ENCODE peak calls at places on chromosome 10, in nine cellular contexts. Y is non-pigmented ciliary epithelial cell; M is brain microvascular endothelial cell; F is neural progenitor cell; H is HTR-8/SVneo; N is kidney epithelial cell; X is substantia nigra; K is activated CD8-positive, alpha-beta memory T cell treated with anti-CD3 and anti-CD28 coated beads for 48 hours; D is left ventricle myocardium inferior. J is an unnamed sample.

GRCh38 chr10:125146791-125147604 is 13.4 kb downstream of the CTBP2 start:
- DNase-seq in Y (peak), M (peak), F (no peak), H (no peak), N (peak), X (no peak), K (no peak), D (no peak), J (no peak)

GRCh38 chr10:114308470-114309110 is 69.5 kb downstream of the VWA2 start:
- DNase-seq in Y (no peak), M (no peak), F (no peak), H (no peak), N (no peak), X (peak), K (no peak), D (no peak), J (no peak)

GRCh38 chr10:5629789-5630436 is 36.5 kb downstream of the ASB13 start:
- DNase-seq in Y (peak), M (peak), F (peak), H (peak), N (no peak), X (peak), K (peak), D (peak), J (peak)

GRCh38 chr10:77960829-77961329 is 34.3 kb upstream of the DLG5 start:
- DNase-seq in Y (no peak), M (no peak), F (no peak), H (no peak), N (no peak), X (no peak), K (no peak), D (no peak), J (no peak)

GRCh38 chr10:124359336-124359832 is 59.3 kb downstream of the OAT start:
- DNase-seq in Y (no peak), M (peak), F (no peak), H (no peak), N (no peak), X (no peak), K (no peak), D (no peak), J (no peak)

GRCh38 chr10:43816351-43817321 is 168.0 kb upstream of the ZNF32 start:
- DNase-seq in Y (peak), M (peak), F (no peak), H (no peak), N (no peak), X (no peak), K (peak), D (no peak), J (no peak)

GRCh38 chr10:32084484-32084883 is 28.3 kb upstream of the KIF5B start:
- DNase-seq in Y (no peak), M (no peak), F (no peak), H (no peak), N (no peak), X (no peak), K (no peak), D (no peak), J (no peak)

GRCh38 chr10:7696545-7696944 is 6.6 kb upstream of the ITIH2 start:
- DNase-seq in Y (no peak), M (no peak), F (no peak), H (no peak), N (peak), X (peak), K (no peak), D (peak), J (no peak)

GRCh38 chr10:117534321-117535044 is 8.1 kb upstream of the EMX2 start:
- DNase-seq in Y (no peak), M (no peak), F (peak), H (no peak), N (no peak), X (no peak), K (no peak), D (no peak), J (no peak)

GRCh38 chr10:94251568-94251967 is 111.2 kb downstream of the NOC3L start:
- DNase-seq in Y (no peak), M (no peak), F (no peak), H (no peak), N (no peak), X (no peak), K (no peak), D (no peak), J (no peak)

GRCh38 chr10:71985542-71986250 is 21.5 kb downstream of the CHST3 start:
- DNase-seq in Y (no peak), M (peak), F (no peak), H (no peak), N (no peak), X (no peak), K (no peak), D (no peak), J (no peak)

GRCh38 chr10:129896231-129897150 is 67.6 kb downstream of the EBF3 start:
- DNase-seq in Y (no peak), M (no peak), F (peak), H (no peak), N (no peak), X (peak), K (no peak), D (no peak), J (no peak)

GRCh38 chr10:133565441-133566294 is at the start of gene SYCE1:
- DNase-seq in Y (no peak), M (no peak), F (no peak), H (no peak), N (no peak), X (no peak), K (no peak), D (peak), J (no peak)

GRCh38 chr10:73910764-73911552 is at the start of gene PLAU:
- DNase-seq in Y (no peak), M (no peak), F (peak), H (no peak), N (no peak), X (peak), K (no peak), D (peak), J (no peak)

GRCh38 chr10:14016942-14017341 is 313.8 kb downstream of the FRMD4A start:
- DNase-seq in Y (no peak), M (no peak), F (no peak), H (no peak), N (no peak), X (no peak), K (no peak), D (no peak), J (no peak)

GRCh38 chr10:655184-655583 is 34.3 kb downstream of the DIP2C start:
- DNase-seq in Y (no peak), M (no peak), F (no peak), H (no peak), N (no peak), X (no peak), K (no peak), D (no peak), J (no peak)

GRCh38 chr10:33484787-33485186 is 150.3 kb upstream of the NRP1 start:
- DNase-seq in Y (no peak), M (no peak), F (peak), H (no peak), N (no peak), X (no peak), K (no peak), D (no peak), J (no peak)

GRCh38 chr10:11539191-11539868 is 72.1 kb downstream of the USP6NL start:
- DNase-seq in Y (no peak), M (no peak), F (no peak), H (no peak), N (no peak), X (no peak), K (no peak), D (no peak), J (no peak)

GRCh38 chr10:7218974-7219373 is 191.9 kb downstream of the SFMBT2 start:
- DNase-seq in Y (no peak), M (no peak), F (no peak), H (peak), N (no peak), X (no peak), K (no peak), D (no peak), J (no peak)

GRCh38 chr10:114703377-114704125 is 45.5 kb upstream of the ABLIM1 start:
- DNase-seq in Y (no peak), M (no peak), F (peak), H (no peak), N (no peak), X (no peak), K (no peak), D (no peak), J (no peak)

GRCh38 chr10:76023007-76023406 is 591.6 kb downstream of the LRMDA start:
- DNase-seq in Y (no peak), M (no peak), F (no peak), H (no peak), N (no peak), X (no peak), K (no peak), D (no peak), J (no peak)

GRCh38 chr10:8033812-8034665 is 20.4 kb upstream of the GATA3 start:
- DNase-seq in Y (no peak), M (no peak), F (peak), H (no peak), N (no peak), X (no peak), K (no peak), D (no peak), J (no peak)

GRCh38 chr10:71396714-71397339 is at the start of gene CDH23:
- DNase-seq in Y (no peak), M (no peak), F (peak), H (peak), N (no peak), X (peak), K (no peak), D (peak), J (no peak)

GRCh38 chr10:124347956-124348355 is 70.8 kb downstream of the OAT start:
- DNase-seq in Y (no peak), M (no peak), F (no peak), H (no peak), N (no peak), X (no peak), K (no peak), D (no peak), J (no peak)

GRCh38 chr10:129637841-129638240 is 170.8 kb downstream of the MGMT start:
- DNase-seq in Y (no peak), M (no peak), F (no peak), H (no peak), N (no peak), X (no peak), K (no peak), D (no peak), J (no peak)

GRCh38 chr10:75008952-75009351 is 102.5 kb upstream of the SAMD8 start:
- DNase-seq in Y (no peak), M (no peak), F (no peak), H (no peak), N (no peak), X (no peak), K (no peak), D (no peak), J (no peak)

GRCh38 chr10:79239930-79240713 is 107.1 kb upstream of the PPIF start:
- DNase-seq in Y (no peak), M (no peak), F (peak), H (peak), N (no peak), X (no peak), K (no peak), D (no peak), J (no peak)

GRCh38 chr10:86203162-86203905 is 163.3 kb downstream of the GRID1 start:
- DNase-seq in Y (no peak), M (peak), F (peak), H (peak), N (no peak), X (no peak), K (no peak), D (no peak), J (no peak)

GRCh38 chr10:30531751-30532530 is 97.6 kb downstream of the LYZL2 start:
- DNase-seq in Y (no peak), M (no peak), F (no peak), H (no peak), N (no peak), X (no peak), K (no peak), D (no peak), J (no peak)

GRCh38 chr10:79615577-79615976 is 4.8 kb downstream of the SFTPA1 start:
- DNase-seq in Y (no peak), M (no peak), F (no peak), H (no peak), N (no peak), X (no peak), K (no peak), D (no peak), J (no peak)

GRCh38 chr10:13019280-13019679 is 17.8 kb upstream of the CCDC3 start:
- DNase-seq in Y (no peak), M (no peak), F (no peak), H (no peak), N (no peak), X (no peak), K (no peak), D (no peak), J (no peak)

GRCh38 chr10:19966751-19967150 is 150.5 kb downstream of the PLXDC2 start:
- DNase-seq in Y (no peak), M (no peak), F (peak), H (no peak), N (no peak), X (no peak), K (no peak), D (no peak), J (no peak)

GRCh38 chr10:132151951-132152505 is 34.7 kb upstream of the DPYSL4 start:
- DNase-seq in Y (no peak), M (no peak), F (no peak), H (no peak), N (no peak), X (no peak), K (no peak), D (peak), J (no peak)

GRCh38 chr10:91887075-91887899 is 22.0 kb downstream of the FGFBP3 start:
- DNase-seq in Y (no peak), M (peak), F (peak), H (peak), N (no peak), X (peak), K (no peak), D (no peak), J (no peak)

GRCh38 chr10:36730316-36730715 is 395.1 kb upstream of the ANKRD30A start:
- DNase-seq in Y (no peak), M (no peak), F (no peak), H (no peak), N (no peak), X (no peak), K (no peak), D (no peak), J (no peak)

GRCh38 chr10:44863344-44864041 is 47.6 kb upstream of the TMEM72 start:
- DNase-seq in Y (no peak), M (no peak), F (peak), H (no peak), N (no peak), X (no peak), K (no peak), D (no peak), J (no peak)

GRCh38 chr10:110657968-110658691 is 14.0 kb downstream of the RBM20 start:
- DNase-seq in Y (no peak), M (no peak), F (no peak), H (no peak), N (no peak), X (no peak), K (no peak), D (no peak), J (no peak)

GRCh38 chr10:74067373-74068370 is 69.8 kb downstream of the VCL start:
- DNase-seq in Y (no peak), M (no peak), F (no peak), H (no peak), N (no peak), X (no peak), K (no peak), D (no peak), J (no peak)

GRCh38 chr10:86198271-86198670 is 168.3 kb downstream of the GRID1 start:
- DNase-seq in Y (no peak), M (no peak), F (no peak), H (no peak), N (no peak), X (no peak), K (no peak), D (no peak), J (no peak)

J was measured in omental fat pad.